ENCODE peak calls at places on chromosomes 16 and 17, in ten cellular contexts. Y is KBM-7; U is activated naive CD4-positive, alpha-beta T cell; N is T-cell; Z is SHP77 treated with DMSO at 0.1 percent for 48 hours; V is bronchial epithelial cell; Q is fibroblast of the conjunctiva; K is NCI-H1092 treated with DMSO at 0.1 percent for 48 hours; W is EH; M is ACHN. J is an unnamed sample.

GRCh38 chr17:8383143-8383974 is at the start of gene RPL26:
- DNase-seq in M (peak; percentile 100), Q (peak; percentile 96), U (peak; percentile 87), Z (peak; percentile 99), K (peak; percentile 97), N (peak; percentile 93), V (peak; percentile 95), Y (peak; percentile 100), W (peak; percentile 98), J (peak; percentile 97)

GRCh38 chr16:711548-712320 is 3.2 kb upstream of the METRN start:
- DNase-seq in Z (peak; percentile 27), W (peak; percentile 73), Q (peak; percentile 32), K (peak; percentile 53), U (peak; percentile 66), M (peak; percentile 78), Y (peak; percentile 79), V (peak; percentile 28), N (peak; percentile 72), J (peak; percentile 69)

GRCh38 chr16:7268182-7268581 is 64.5 kb upstream of the RBFOX1 start:
- DNase-seq in Q (no peak), W (no peak), Y (peak; percentile 63), V (peak; percentile 2), U (no peak), K (peak; percentile 43), Z (no peak), N (no peak), M (peak; percentile 53), J (no peak)

GRCh38 chr17:6024576-6024975 is 45.6 kb upstream of the WSCD1 start:
- DNase-seq in V (no peak), Z (no peak), K (no peak), U (no peak), W (no peak), M (no peak), Q (no peak), N (no peak), Y (no peak), J (no peak)

GRCh38 chr16:68781784-68782183 is 44.7 kb downstream of the CDH1 start:
- DNase-seq in V (no peak), Q (no peak), N (no peak), Z (no peak), W (no peak), U (no peak), Y (no peak), M (no peak), K (no peak), J (no peak)

GRCh38 chr17:70736375-70736957 is 567.1 kb downstream of the KCNJ2 start:
- DNase-seq in V (no peak), W (no peak), M (no peak), Q (no peak), Z (no peak), Y (no peak), N (no peak), U (no peak), K (no peak), J (no peak)

GRCh38 chr17:76517638-76518038 is 16.4 kb upstream of the RHBDF2 start:
- DNase-seq in Y (no peak), K (no peak), U (no peak), V (no peak), N (no peak), Z (no peak), W (no peak), M (peak; percentile 56), Q (no peak), J (no peak)

GRCh38 chr17:68843522-68843921 is 111.7 kb downstream of the ABCA8 start:
- DNase-seq in V (no peak), N (no peak), W (no peak), Y (no peak), M (no peak), K (no peak), U (no peak), Z (no peak), Q (no peak), J (no peak)

GRCh38 chr16:56800355-56800754 is 64.7 kb upstream of the SLC12A3 start:
- DNase-seq in K (no peak), Z (no peak), Y (no peak), W (peak; percentile 70), M (peak; percentile 18), U (no peak), V (no peak), Q (no peak), N (no peak), J (no peak)

GRCh38 chr17:9520649-9521435 is 54.8 kb downstream of the STX8 start:
- DNase-seq in K (no peak), U (no peak), M (no peak), W (no peak), N (no peak), V (no peak), Y (no peak), Z (no peak), Q (no peak), J (no peak)

GRCh38 chr16:16033208-16033717 is 83.8 kb downstream of the ABCC1 start:
- DNase-seq in Z (no peak), K (no peak), V (no peak), W (no peak), Y (peak; percentile 60), Q (no peak), U (no peak), M (no peak), N (peak; percentile 7), J (peak; percentile 66)

GRCh38 chr16:3637371-3637923 is 17.0 kb upstream of the DNASE1 start:
- DNase-seq in Q (no peak), W (peak; percentile 72), Z (no peak), K (no peak), V (no peak), M (no peak), Y (peak; percentile 85), U (no peak), N (peak; percentile 20), J (no peak)

GRCh38 chr17:78019367-78019975 is 61.0 kb downstream of the TNRC6C start:
- DNase-seq in Y (peak; percentile 55), Q (no peak), N (no peak), W (peak; percentile 56), K (no peak), V (peak; percentile 44), M (peak; percentile 40), Z (peak; percentile 54), U (no peak), J (peak; percentile 26)

GRCh38 chr17:81973432-81973831 is 4.0 kb upstream of the ASPSCR1 start:
- DNase-seq in M (no peak), W (no peak), Y (no peak), K (no peak), V (no peak), U (no peak), Z (no peak), Q (no peak), N (no peak), J (no peak)

GRCh38 chr17:32111141-32111771 is 31.0 kb upstream of the RHOT1 start:
- DNase-seq in N (peak; percentile 22), W (peak; percentile 77), Z (no peak), M (peak; percentile 32), U (no peak), Q (peak; percentile 47), V (peak; percentile 39), Y (peak; percentile 55), K (no peak), J (peak; percentile 59)

GRCh38 chr17:28415886-28416285 is 9.9 kb upstream of the SLC46A1 start:
- DNase-seq in Q (no peak), W (no peak), Y (no peak), V (no peak), Z (no peak), U (no peak), M (no peak), N (no peak), K (no peak), J (no peak)

GRCh38 chr16:75534560-75535205 is 1.2 kb downstream of the CHST5 start:
- DNase-seq in Z (no peak), W (no peak), Q (no peak), U (no peak), Y (no peak), M (peak; percentile 17), N (no peak), V (no peak), K (no peak), J (no peak)

GRCh38 chr17:6402258-6402657 is 32.7 kb downstream of the AIPL1 start:
- DNase-seq in V (no peak), U (no peak), Q (peak; percentile 14), Y (no peak), W (peak; percentile 68), Z (no peak), K (no peak), M (no peak), N (no peak), J (no peak)

GRCh38 chr17:83010323-83011200 is 68.8 kb upstream of the METRNL start:
- DNase-seq in Z (no peak), Q (no peak), W (peak; percentile 20), K (no peak), M (no peak), V (no peak), Y (no peak), U (no peak), N (no peak), J (no peak)

GRCh38 chr16:6131526-6132050 is 1034.0 kb upstream of the EEF2KMT start:
- DNase-seq in W (peak; percentile 28), U (no peak), N (no peak), Z (no peak), Q (no peak), Y (no peak), V (no peak), M (no peak), K (no peak), J (no peak)

GRCh38 chr17:19260958-19261357 is 23.8 kb downstream of the EPN2 start:
- DNase-seq in W (no peak), U (no peak), M (no peak), N (no peak), Q (no peak), Z (peak; percentile 5), K (no peak), V (peak; percentile 54), Y (peak; percentile 30), J (no peak)

GRCh38 chr16:88975511-88976061 is 1.4 kb downstream of the CBFA2T3 start:
- DNase-seq in N (no peak), V (no peak), Q (no peak), U (no peak), K (no peak), Z (no peak), M (no peak), Y (no peak), W (no peak), J (no peak)

GRCh38 chr16:65538945-65539344 is 417.1 kb upstream of the CDH11 start:
- DNase-seq in Y (no peak), V (peak; percentile 38), M (no peak), K (no peak), N (no peak), Z (no peak), W (peak; percentile 66), Q (no peak), U (no peak), J (no peak)